ENCODE peak calls at places on chromosomes 2 and 18, in eight cellular contexts. I, C, M, P, L, G, H and S are unnamed samples.
A peak's percentile ranks its signal among the peaks of the same experiment; 100 is the strongest.

GRCh38 chr2:180222642-180223041 is 215.5 kb upstream of the CWC22 start:
- DNase-seq in I (peak; percentile 96), C (no peak), M (peak; percentile 92), P (no peak), L (no peak), G (no peak), H (no peak), S (no peak)

GRCh38 chr2:69490486-69490885 is 53.3 kb upstream of the NFU1 start:
- DNase-seq in I (no peak), C (no peak), M (no peak), P (no peak), L (no peak), G (no peak), H (no peak), S (no peak)

GRCh38 chr2:149383340-149383739 is 53.0 kb downstream of the LYPD6 start:
- DNase-seq in I (peak; percentile 75), C (no peak), M (peak; percentile 89), P (no peak), L (no peak), G (no peak), H (no peak), S (no peak)

GRCh38 chr2:220101902-220102301 is 474.5 kb downstream of the SLC4A3 start:
- DNase-seq in I (no peak), C (no peak), M (no peak), P (no peak), L (no peak), G (no peak), H (no peak), S (no peak)

GRCh38 chr2:138389067-138389466 is 112.5 kb upstream of the SPOPL start:
- DNase-seq in I (no peak), C (no peak), M (no peak), P (no peak), L (no peak), G (no peak), H (no peak), S (no peak)

GRCh38 chr2:8515390-8515761 is 166.5 kb upstream of the ID2 start:
- DNase-seq in I (no peak), C (no peak), M (no peak), P (peak; percentile 62), L (no peak), G (no peak), H (no peak), S (no peak)

GRCh38 chr2:158724803-158725271 is 70.3 kb upstream of the DAPL1 start:
- DNase-seq in I (no peak), C (no peak), M (peak; percentile 34), P (no peak), L (no peak), G (peak; percentile 50), H (peak; percentile 61), S (no peak)

GRCh38 chr2:240430595-240430994 is 4.9 kb upstream of the GPC1 start:
- DNase-seq in I (no peak), C (peak; percentile 55), M (no peak), P (peak; percentile 14), L (no peak), G (no peak), H (peak; percentile 18), S (no peak)

GRCh38 chr2:237191693-237192076 is 106.0 kb downstream of the COPS8 start:
- DNase-seq in I (no peak), C (no peak), M (no peak), P (no peak), L (no peak), G (no peak), H (no peak), S (no peak)

GRCh38 chr2:37843554-37843953 is 81.5 kb upstream of the RMDN2 start:
- DNase-seq in I (peak; percentile 75), C (no peak), M (peak; percentile 80), P (no peak), L (no peak), G (no peak), H (no peak), S (no peak)

GRCh38 chr18:23352042-23352441 is 101.0 kb upstream of the RIOK3 start:
- DNase-seq in I (no peak), C (no peak), M (no peak), P (no peak), L (no peak), G (no peak), H (no peak), S (no peak)

GRCh38 chr2:121567957-121568409 is 37.3 kb downstream of the RNU4ATAC start:
- DNase-seq in I (peak; percentile 62), C (no peak), M (peak; percentile 63), P (no peak), L (no peak), G (no peak), H (no peak), S (no peak)

GRCh38 chr2:83054751-83055150 is 1404.3 kb downstream of the SUCLG1 start:
- DNase-seq in I (peak; percentile 15), C (no peak), M (peak; percentile 48), P (no peak), L (no peak), G (no peak), H (no peak), S (no peak)

GRCh38 chr2:158740127-158740526 is 55.0 kb upstream of the DAPL1 start:
- DNase-seq in I (peak; percentile 37), C (no peak), M (peak; percentile 68), P (no peak), L (no peak), G (no peak), H (no peak), S (no peak)

GRCh38 chr2:133836691-133837090 is 268.4 kb upstream of the NCKAP5 start:
- DNase-seq in I (peak; percentile 70), C (no peak), M (peak; percentile 58), P (no peak), L (no peak), G (no peak), H (no peak), S (no peak)

GRCh38 chr18:75110846-75111415 is 98.0 kb downstream of the PTGR3 start:
- DNase-seq in I (no peak), C (no peak), M (no peak), P (no peak), L (no peak), G (no peak), H (no peak), S (no peak)

GRCh38 chr2:239506961-239507360 is 106.1 kb upstream of the HDAC4 start:
- DNase-seq in I (no peak), C (no peak), M (no peak), P (no peak), L (no peak), G (no peak), H (no peak), S (no peak)

GRCh38 chr2:8352989-8353388 is 328.9 kb upstream of the ID2 start:
- DNase-seq in I (no peak), C (no peak), M (no peak), P (no peak), L (no peak), G (no peak), H (no peak), S (no peak)

GRCh38 chr2:52238782-52239181 is 1206.8 kb upstream of the NRXN1 start:
- DNase-seq in I (no peak), C (no peak), M (no peak), P (no peak), L (no peak), G (no peak), H (no peak), S (no peak)

GRCh38 chr2:151713291-151713903 is 20.9 kb downstream of the NEB start:
- DNase-seq in I (no peak), C (no peak), M (no peak), P (no peak), L (no peak), G (no peak), H (no peak), S (no peak)

GRCh38 chr2:232434563-232435374 is 21.2 kb upstream of the ALPI start:
- DNase-seq in I (no peak), C (peak; percentile 47), M (no peak), P (no peak), L (no peak), G (no peak), H (no peak), S (no peak)

GRCh38 chr2:109645412-109646184 is 31.4 kb downstream of the SOWAHC start:
- DNase-seq in I (no peak), C (no peak), M (no peak), P (no peak), L (no peak), G (no peak), H (no peak), S (no peak)

DNA sequence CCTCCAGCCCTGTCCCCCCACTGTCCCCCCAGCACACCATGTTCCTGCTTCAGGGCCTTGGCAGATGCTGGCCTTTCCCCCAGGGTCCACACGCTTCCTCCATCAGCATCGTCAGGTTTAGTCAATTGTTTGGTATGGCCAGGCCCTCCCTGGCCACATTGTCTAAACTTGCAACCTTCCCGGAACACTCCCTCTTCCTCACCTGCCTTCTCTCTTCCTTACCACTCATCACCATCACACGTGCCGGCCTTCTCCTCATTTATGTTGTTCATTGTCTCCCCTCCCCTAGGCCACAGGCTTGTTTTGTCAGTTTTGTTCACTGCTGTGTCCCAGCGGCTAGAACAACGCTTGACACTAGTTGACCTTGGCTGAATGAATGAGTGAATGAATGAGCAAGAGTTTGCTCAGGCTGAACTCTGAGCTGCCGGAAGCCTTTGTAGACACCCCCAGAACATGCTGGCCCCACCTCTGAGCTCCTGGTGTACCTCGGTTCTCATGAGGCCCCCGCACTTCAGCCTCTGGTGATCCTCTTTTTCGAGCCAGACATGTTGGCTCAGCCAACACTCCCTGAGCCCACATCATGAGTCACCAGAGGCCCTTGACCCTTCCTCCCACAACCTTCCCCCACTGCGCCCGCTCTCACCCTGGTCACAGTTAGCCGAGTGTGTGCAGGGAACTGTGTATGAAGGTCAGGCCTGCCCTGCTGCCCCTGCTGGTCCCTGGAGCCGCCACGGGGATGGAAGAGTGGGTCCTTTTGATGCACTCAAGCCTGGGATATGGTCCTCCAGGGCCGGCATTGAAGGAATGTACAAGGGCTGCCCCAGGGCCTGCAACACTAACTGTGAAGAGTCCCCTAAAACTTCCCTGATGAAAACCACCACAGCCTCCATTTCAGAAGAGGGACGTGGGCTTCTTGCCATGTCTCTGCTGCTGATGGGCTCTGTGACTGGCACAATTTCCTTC is 57.5 kb downstream of the HS1BP3 start:
- DNase-seq in I (peak; percentile 93), C (peak; percentile 92), M (peak; percentile 93), P (no peak), L (peak; percentile 85), G (peak; percentile 75), H (peak; percentile 92), S (no peak)
- H3K27ac ChIP-seq in I (peak overlapping the region; percentile 89), C (peak overlapping the region; percentile 87), M (peak overlapping the region; percentile 74), P (no peak overlapping the region), L (no peak overlapping the region), G (peak overlapping the region; percentile 75), H (peak overlapping the region; percentile 57), S (no peak overlapping the region)

GRCh38 chr2:197614532-197614931 is 60.9 kb downstream of the RFTN2 start:
- DNase-seq in I (no peak), C (no peak), M (no peak), P (no peak), L (no peak), G (no peak), H (no peak), S (no peak)
- H3K4me3 ChIP-seq in I (no peak overlapping the region), C (no peak overlapping the region), M (no peak overlapping the region), P (no peak overlapping the region), L (no peak overlapping the region), G (no peak overlapping the region), H (no peak overlapping the region), S (no peak overlapping the region)

GRCh38 chr2:181312515-181312927 is 144.7 kb upstream of the ITGA4 start:
- DNase-seq in I (no peak), C (no peak), M (no peak), P (peak; percentile 20), L (no peak), G (no peak), H (no peak), S (no peak)
- H3K4me1 ChIP-seq in I (no peaks in the 10 kb centered on the region), C (no peaks in the 10 kb centered on the region), M (no peaks in the 10 kb centered on the region), P (peaks cover 70% of the 10 kb centered on the region), L (no peaks in the 10 kb centered on the region), G (no peaks in the 10 kb centered on the region), H (no peaks in the 10 kb centered on the region), S (no peaks in the 10 kb centered on the region)

GRCh38 chr18:9017900-9018217 is 84.6 kb upstream of the NDUFV2 start:
- DNase-seq in I (peak; percentile 81), C (no peak), M (peak; percentile 79), P (no peak), L (no peak), G (no peak), H (no peak), S (no peak)
- H3K27ac ChIP-seq in I (peak overlapping the region; percentile 84), C (peak overlapping the region; percentile 58), M (peak overlapping the region; percentile 88), P (no peak overlapping the region), L (no peak overlapping the region), G (peak overlapping the region; percentile 94), H (peak overlapping the region; percentile 75), S (no peak overlapping the region)